ENCODE peak calls at places on chromosomes 12 and 14, in four cellular contexts. One of them, this sample, is unnamed.

GRCh38 chr12:6820171-6820570 is 1.4 kb upstream of the GPR162 start:
- DNase-seq in stimulated activated CD4-positive, alpha-beta T cell treated with anti-CD3 and anti-CD28 coated beads, Interleukin-12 subunit alpha, Interleukin-12 subunit beta, amount 100 ng/mL, for 24 hours: no peak
- DNase-seq in tibial artery: no peak
- DNase-seq in SW480: no peak
- DNase-seq in this sample: no peak

GRCh38 chr14:99062216-99062615 is 209.8 kb downstream of the BCL11B start:
- DNase-seq in stimulated activated CD4-positive, alpha-beta T cell treated with anti-CD3 and anti-CD28 coated beads, Interleukin-12 subunit alpha, Interleukin-12 subunit beta, amount 100 ng/mL, for 24 hours: no peak
- DNase-seq in tibial artery: no peak
- DNase-seq in SW480: no peak
- DNase-seq in this sample: no peak

GRCh38 chr12:4111010-4111409 is 162.6 kb upstream of the CCND2 start:
- DNase-seq in stimulated activated CD4-positive, alpha-beta T cell treated with anti-CD3 and anti-CD28 coated beads, Interleukin-12 subunit alpha, Interleukin-12 subunit beta, amount 100 ng/mL, for 24 hours: no peak
- DNase-seq in tibial artery: no peak
- DNase-seq in SW480: no peak
- DNase-seq in this sample: no peak

GRCh38 chr12:73892181-73892580 is 645.5 kb upstream of the ATXN7L3B start:
- DNase-seq in stimulated activated CD4-positive, alpha-beta T cell treated with anti-CD3 and anti-CD28 coated beads, Interleukin-12 subunit alpha, Interleukin-12 subunit beta, amount 100 ng/mL, for 24 hours: no peak
- DNase-seq in tibial artery: no peak
- DNase-seq in SW480: no peak
- DNase-seq in this sample: no peak

GRCh38 chr14:96502621-96503251 is 554 bp downstream of the PAPOLA start:
- DNase-seq in stimulated activated CD4-positive, alpha-beta T cell treated with anti-CD3 and anti-CD28 coated beads, Interleukin-12 subunit alpha, Interleukin-12 subunit beta, amount 100 ng/mL, for 24 hours: peak
- DNase-seq in tibial artery: peak
- DNase-seq in SW480: peak
- DNase-seq in this sample: peak

GRCh38 chr14:39426605-39427004 is 5.6 kb downstream of the FBXO33 start:
- DNase-seq in stimulated activated CD4-positive, alpha-beta T cell treated with anti-CD3 and anti-CD28 coated beads, Interleukin-12 subunit alpha, Interleukin-12 subunit beta, amount 100 ng/mL, for 24 hours: no peak
- DNase-seq in tibial artery: no peak
- DNase-seq in SW480: peak
- DNase-seq in this sample: peak

GRCh38 chr12:89347325-89347829 is 4.9 kb downstream of the DUSP6 start:
- DNase-seq in stimulated activated CD4-positive, alpha-beta T cell treated with anti-CD3 and anti-CD28 coated beads, Interleukin-12 subunit alpha, Interleukin-12 subunit beta, amount 100 ng/mL, for 24 hours: no peak
- DNase-seq in tibial artery: no peak
- DNase-seq in SW480: peak
- DNase-seq in this sample: no peak

GRCh38 chr12:100671396-100672074 is 98.1 kb downstream of the GAS2L3 start:
- DNase-seq in stimulated activated CD4-positive, alpha-beta T cell treated with anti-CD3 and anti-CD28 coated beads, Interleukin-12 subunit alpha, Interleukin-12 subunit beta, amount 100 ng/mL, for 24 hours: no peak
- DNase-seq in tibial artery: no peak
- DNase-seq in SW480: no peak
- DNase-seq in this sample: no peak

GRCh38 chr14:56241441-56241840 is 123.2 kb downstream of the PELI2 start:
- DNase-seq in stimulated activated CD4-positive, alpha-beta T cell treated with anti-CD3 and anti-CD28 coated beads, Interleukin-12 subunit alpha, Interleukin-12 subunit beta, amount 100 ng/mL, for 24 hours: no peak
- DNase-seq in tibial artery: no peak
- DNase-seq in SW480: no peak
- DNase-seq in this sample: peak

GRCh38 chr12:29578070-29578469 is 80.6 kb upstream of the OVCH1 start:
- DNase-seq in stimulated activated CD4-positive, alpha-beta T cell treated with anti-CD3 and anti-CD28 coated beads, Interleukin-12 subunit alpha, Interleukin-12 subunit beta, amount 100 ng/mL, for 24 hours: no peak
- DNase-seq in tibial artery: no peak
- DNase-seq in SW480: no peak
- DNase-seq in this sample: no peak

GRCh38 chr12:76310110-76310509 is 38.1 kb downstream of the BBS10 start:
- DNase-seq in stimulated activated CD4-positive, alpha-beta T cell treated with anti-CD3 and anti-CD28 coated beads, Interleukin-12 subunit alpha, Interleukin-12 subunit beta, amount 100 ng/mL, for 24 hours: no peak
- DNase-seq in tibial artery: no peak
- DNase-seq in SW480: peak
- DNase-seq in this sample: peak

GRCh38 chr14:91317381-91318313 is 73.1 kb upstream of the GPR68 start:
- DNase-seq in stimulated activated CD4-positive, alpha-beta T cell treated with anti-CD3 and anti-CD28 coated beads, Interleukin-12 subunit alpha, Interleukin-12 subunit beta, amount 100 ng/mL, for 24 hours: peak
- DNase-seq in tibial artery: no peak
- DNase-seq in SW480: no peak
- DNase-seq in this sample: no peak

GRCh38 chr12:21456291-21456780 is 18.9 kb downstream of the PYROXD1 start:
- DNase-seq in stimulated activated CD4-positive, alpha-beta T cell treated with anti-CD3 and anti-CD28 coated beads, Interleukin-12 subunit alpha, Interleukin-12 subunit beta, amount 100 ng/mL, for 24 hours: peak
- DNase-seq in tibial artery: no peak
- DNase-seq in SW480: no peak
- DNase-seq in this sample: no peak